ENCODE peak calls at places on chromosomes 13 and 19, in eight cellular contexts. N is GM04504; I is tibial artery; B is HFFc6; Z is WTC11; U is activated naive CD4-positive, alpha-beta T cell treated with anti-CD3 and anti-CD28 coated beads, Interleukin-2, amount 50 U/mL, for 16 hours; T is H7; V is stimulated activated CD4-positive, alpha-beta T cell treated with anti-CD3 and anti-CD28 coated beads, TNF-alpha, amount 100 ng/mL, for 24 hours. X is an unnamed sample.

GRCh38 chr19:58380736-58381459 is at the start of gene ZNF837:
- DNase-seq in I (peak; percentile 100), N (peak; percentile 100), Z (peak; percentile 99), V (peak; percentile 96), U (peak; percentile 98), T (peak; percentile 97), B (peak; percentile 100), X (peak; percentile 100)

GRCh38 chr13:32323912-32324311 is 8.6 kb downstream of the BRCA2 start:
- DNase-seq in T (no peak), N (peak; percentile 41), I (no peak), V (no peak), U (no peak), Z (no peak), B (peak; percentile 78), X (no peak)

GRCh38 chr19:16476401-16476800 is 4.6 kb upstream of the EPS15L1 start:
- DNase-seq in T (no peak), N (no peak), V (no peak), U (no peak), I (no peak), Z (no peak), B (no peak), X (no peak)

GRCh38 chr13:75908137-75908536 is 272.0 kb downstream of the LMO7 start:
- DNase-seq in T (no peak), N (peak; percentile 11), Z (no peak), U (no peak), I (no peak), B (no peak), V (no peak), X (no peak)

GRCh38 chr13:106048386-106048785 is 487.1 kb downstream of the EFNB2 start:
- DNase-seq in N (no peak), B (no peak), I (no peak), V (no peak), U (no peak), Z (no peak), T (no peak), X (no peak)

GRCh38 chr19:5993516-5994406 is 15.8 kb upstream of the RANBP3 start:
- DNase-seq in V (no peak), I (no peak), U (no peak), T (peak; percentile 51), Z (no peak), N (no peak), B (no peak), X (no peak)

GRCh38 chr13:90416519-90416918 is 931.0 kb upstream of the MIR17HG start:
- DNase-seq in V (no peak), B (peak; percentile 81), U (no peak), Z (no peak), I (no peak), T (no peak), N (peak; percentile 13), X (no peak)

GRCh38 chr19:56170261-56170660 is 5.5 kb upstream of the GALP start:
- DNase-seq in B (no peak), V (no peak), I (no peak), T (no peak), Z (no peak), U (no peak), N (no peak), X (peak; percentile 74)

GRCh38 chr19:50531171-50531612 is 17.5 kb upstream of the ASPDH start:
- DNase-seq in Z (no peak), T (no peak), N (no peak), B (no peak), U (no peak), I (no peak), V (no peak), X (no peak)

GRCh38 chr19:44051654-44052402 is at the start of gene ZNF223:
- DNase-seq in I (peak; percentile 98), B (peak; percentile 90), T (peak; percentile 94), N (peak; percentile 88), U (peak; percentile 78), V (peak; percentile 57), Z (peak; percentile 95), X (peak; percentile 83)